ENCODE peak calls at places on chromosomes 2 and 18, in four cellular contexts. One of them, this sample, is unnamed.

GRCh38 chr2:237542001-237542704 is 24.2 kb upstream of the PRLH start:
- DNase-seq in GM23338: peak; percentile 28
- DNase-seq in activated naive CD4-positive, alpha-beta T cell treated with anti-CD3 and anti-CD28 coated beads, Interleukin-2, amount 10 ng/mL, durations not matched to agents 7 days and 5 days: no peak
- DNase-seq in stimulated activated CD4-positive, alpha-beta T cell treated with anti-CD3 and anti-CD28 coated beads, Interleukin-1b, Interleukin-23, amount 100 ng/mL, for 1 hour: no peak
- DNase-seq in this sample: no peak

GRCh38 chr18:60466671-60467070 is 94.1 kb upstream of the MC4R start:
- DNase-seq in activated naive CD4-positive, alpha-beta T cell treated with anti-CD3 and anti-CD28 coated beads, Interleukin-2, amount 10 ng/mL, durations not matched to agents 7 days and 5 days: no peak
- DNase-seq in stimulated activated CD4-positive, alpha-beta T cell treated with anti-CD3 and anti-CD28 coated beads, Interleukin-1b, Interleukin-23, amount 100 ng/mL, for 1 hour: no peak
- DNase-seq in GM23338: no peak
- DNase-seq in this sample: no peak

GRCh38 chr2:236944561-236944960 is 141.1 kb upstream of the COPS8 start:
- DNase-seq in stimulated activated CD4-positive, alpha-beta T cell treated with anti-CD3 and anti-CD28 coated beads, Interleukin-1b, Interleukin-23, amount 100 ng/mL, for 1 hour: no peak
- DNase-seq in GM23338: no peak
- DNase-seq in activated naive CD4-positive, alpha-beta T cell treated with anti-CD3 and anti-CD28 coated beads, Interleukin-2, amount 10 ng/mL, durations not matched to agents 7 days and 5 days: no peak
- DNase-seq in this sample: no peak

GRCh38 chr2:188235364-188235763 is 56.3 kb upstream of the GULP1 start:
- DNase-seq in stimulated activated CD4-positive, alpha-beta T cell treated with anti-CD3 and anti-CD28 coated beads, Interleukin-1b, Interleukin-23, amount 100 ng/mL, for 1 hour: no peak
- DNase-seq in activated naive CD4-positive, alpha-beta T cell treated with anti-CD3 and anti-CD28 coated beads, Interleukin-2, amount 10 ng/mL, durations not matched to agents 7 days and 5 days: no peak
- DNase-seq in GM23338: no peak
- DNase-seq in this sample: peak; percentile 60

GRCh38 chr2:55781542-55781941 is 87.9 kb upstream of the PNPT1 start:
- DNase-seq in stimulated activated CD4-positive, alpha-beta T cell treated with anti-CD3 and anti-CD28 coated beads, Interleukin-1b, Interleukin-23, amount 100 ng/mL, for 1 hour: no peak
- DNase-seq in GM23338: no peak
- DNase-seq in activated naive CD4-positive, alpha-beta T cell treated with anti-CD3 and anti-CD28 coated beads, Interleukin-2, amount 10 ng/mL, durations not matched to agents 7 days and 5 days: no peak
- DNase-seq in this sample: no peak

GRCh38 chr2:8620611-8621382 is 61.1 kb upstream of the ID2 start:
- DNase-seq in stimulated activated CD4-positive, alpha-beta T cell treated with anti-CD3 and anti-CD28 coated beads, Interleukin-1b, Interleukin-23, amount 100 ng/mL, for 1 hour: no peak
- DNase-seq in activated naive CD4-positive, alpha-beta T cell treated with anti-CD3 and anti-CD28 coated beads, Interleukin-2, amount 10 ng/mL, durations not matched to agents 7 days and 5 days: no peak
- DNase-seq in GM23338: no peak
- DNase-seq in this sample: no peak

GRCh38 chr2:36459725-36460137 is 104.2 kb downstream of the CRIM1 start:
- DNase-seq in stimulated activated CD4-positive, alpha-beta T cell treated with anti-CD3 and anti-CD28 coated beads, Interleukin-1b, Interleukin-23, amount 100 ng/mL, for 1 hour: no peak
- DNase-seq in GM23338: peak; percentile 84
- DNase-seq in activated naive CD4-positive, alpha-beta T cell treated with anti-CD3 and anti-CD28 coated beads, Interleukin-2, amount 10 ng/mL, durations not matched to agents 7 days and 5 days: no peak
- DNase-seq in this sample: no peak

GRCh38 chr2:100264651-100265050 is 57.6 kb downstream of the LONRF2 start:
- DNase-seq in GM23338: no peak
- DNase-seq in stimulated activated CD4-positive, alpha-beta T cell treated with anti-CD3 and anti-CD28 coated beads, Interleukin-1b, Interleukin-23, amount 100 ng/mL, for 1 hour: no peak
- DNase-seq in activated naive CD4-positive, alpha-beta T cell treated with anti-CD3 and anti-CD28 coated beads, Interleukin-2, amount 10 ng/mL, durations not matched to agents 7 days and 5 days: peak; percentile 16
- DNase-seq in this sample: no peak

GRCh38 chr2:197958592-197958991 is 154.2 kb downstream of the PLCL1 start:
- DNase-seq in stimulated activated CD4-positive, alpha-beta T cell treated with anti-CD3 and anti-CD28 coated beads, Interleukin-1b, Interleukin-23, amount 100 ng/mL, for 1 hour: no peak
- DNase-seq in activated naive CD4-positive, alpha-beta T cell treated with anti-CD3 and anti-CD28 coated beads, Interleukin-2, amount 10 ng/mL, durations not matched to agents 7 days and 5 days: no peak
- DNase-seq in GM23338: no peak
- DNase-seq in this sample: no peak

GRCh38 chr2:217289153-217289908 is 429.5 kb upstream of the TNP1 start:
- DNase-seq in GM23338: peak; percentile 63
- DNase-seq in stimulated activated CD4-positive, alpha-beta T cell treated with anti-CD3 and anti-CD28 coated beads, Interleukin-1b, Interleukin-23, amount 100 ng/mL, for 1 hour: no peak
- DNase-seq in activated naive CD4-positive, alpha-beta T cell treated with anti-CD3 and anti-CD28 coated beads, Interleukin-2, amount 10 ng/mL, durations not matched to agents 7 days and 5 days: no peak
- DNase-seq in this sample: no peak

GRCh38 chr2:120436885-120437603 is 91.1 kb downstream of the INHBB start:
- DNase-seq in stimulated activated CD4-positive, alpha-beta T cell treated with anti-CD3 and anti-CD28 coated beads, Interleukin-1b, Interleukin-23, amount 100 ng/mL, for 1 hour: no peak
- DNase-seq in GM23338: peak; percentile 92
- DNase-seq in activated naive CD4-positive, alpha-beta T cell treated with anti-CD3 and anti-CD28 coated beads, Interleukin-2, amount 10 ng/mL, durations not matched to agents 7 days and 5 days: peak; percentile 49
- DNase-seq in this sample: peak; percentile 46

GRCh38 chr2:64391459-64391858 is 62.5 kb upstream of the LGALSL start:
- DNase-seq in activated naive CD4-positive, alpha-beta T cell treated with anti-CD3 and anti-CD28 coated beads, Interleukin-2, amount 10 ng/mL, durations not matched to agents 7 days and 5 days: no peak
- DNase-seq in GM23338: no peak
- DNase-seq in stimulated activated CD4-positive, alpha-beta T cell treated with anti-CD3 and anti-CD28 coated beads, Interleukin-1b, Interleukin-23, amount 100 ng/mL, for 1 hour: no peak
- DNase-seq in this sample: no peak

GRCh38 chr2:215439980-215440512 is 4.2 kb upstream of the FN1 start:
- DNase-seq in stimulated activated CD4-positive, alpha-beta T cell treated with anti-CD3 and anti-CD28 coated beads, Interleukin-1b, Interleukin-23, amount 100 ng/mL, for 1 hour: no peak
- DNase-seq in activated naive CD4-positive, alpha-beta T cell treated with anti-CD3 and anti-CD28 coated beads, Interleukin-2, amount 10 ng/mL, durations not matched to agents 7 days and 5 days: no peak
- DNase-seq in GM23338: no peak
- DNase-seq in this sample: no peak

GRCh38 chr18:21991081-21991534 is 178.3 kb upstream of the GATA6 start:
- DNase-seq in GM23338: peak; percentile 57
- DNase-seq in activated naive CD4-positive, alpha-beta T cell treated with anti-CD3 and anti-CD28 coated beads, Interleukin-2, amount 10 ng/mL, durations not matched to agents 7 days and 5 days: no peak
- DNase-seq in stimulated activated CD4-positive, alpha-beta T cell treated with anti-CD3 and anti-CD28 coated beads, Interleukin-1b, Interleukin-23, amount 100 ng/mL, for 1 hour: no peak
- DNase-seq in this sample: no peak

GRCh38 chr2:10232096-10232815 is 70.4 kb upstream of the HPCAL1 start:
- DNase-seq in GM23338: no peak
- DNase-seq in activated naive CD4-positive, alpha-beta T cell treated with anti-CD3 and anti-CD28 coated beads, Interleukin-2, amount 10 ng/mL, durations not matched to agents 7 days and 5 days: no peak
- DNase-seq in stimulated activated CD4-positive, alpha-beta T cell treated with anti-CD3 and anti-CD28 coated beads, Interleukin-1b, Interleukin-23, amount 100 ng/mL, for 1 hour: no peak
- DNase-seq in this sample: no peak

GRCh38 chr18:58315739-58316215 is 271.8 kb downstream of the NEDD4L start:
- DNase-seq in stimulated activated CD4-positive, alpha-beta T cell treated with anti-CD3 and anti-CD28 coated beads, Interleukin-1b, Interleukin-23, amount 100 ng/mL, for 1 hour: no peak
- DNase-seq in GM23338: no peak
- DNase-seq in activated naive CD4-positive, alpha-beta T cell treated with anti-CD3 and anti-CD28 coated beads, Interleukin-2, amount 10 ng/mL, durations not matched to agents 7 days and 5 days: peak; percentile 24
- DNase-seq in this sample: no peak

GRCh38 chr2:55408946-55409868 is 10.4 kb downstream of the CCDC88A start:
- DNase-seq in GM23338: peak; percentile 24
- DNase-seq in activated naive CD4-positive, alpha-beta T cell treated with anti-CD3 and anti-CD28 coated beads, Interleukin-2, amount 10 ng/mL, durations not matched to agents 7 days and 5 days: no peak
- DNase-seq in stimulated activated CD4-positive, alpha-beta T cell treated with anti-CD3 and anti-CD28 coated beads, Interleukin-1b, Interleukin-23, amount 100 ng/mL, for 1 hour: no peak
- DNase-seq in this sample: no peak

GRCh38 chr2:41998789-41999470 is 48.9 kb upstream of the PKDCC start:
- DNase-seq in activated naive CD4-positive, alpha-beta T cell treated with anti-CD3 and anti-CD28 coated beads, Interleukin-2, amount 10 ng/mL, durations not matched to agents 7 days and 5 days: no peak
- DNase-seq in stimulated activated CD4-positive, alpha-beta T cell treated with anti-CD3 and anti-CD28 coated beads, Interleukin-1b, Interleukin-23, amount 100 ng/mL, for 1 hour: no peak
- DNase-seq in GM23338: no peak
- DNase-seq in this sample: no peak

GRCh38 chr2:176582990-176583481 is 313.8 kb downstream of the MTX2 start:
- DNase-seq in stimulated activated CD4-positive, alpha-beta T cell treated with anti-CD3 and anti-CD28 coated beads, Interleukin-1b, Interleukin-23, amount 100 ng/mL, for 1 hour: no peak
- DNase-seq in GM23338: no peak
- DNase-seq in activated naive CD4-positive, alpha-beta T cell treated with anti-CD3 and anti-CD28 coated beads, Interleukin-2, amount 10 ng/mL, durations not matched to agents 7 days and 5 days: no peak
- DNase-seq in this sample: no peak

GRCh38 chr2:96121414-96121813 is 5.0 kb upstream of the ADRA2B start:
- DNase-seq in stimulated activated CD4-positive, alpha-beta T cell treated with anti-CD3 and anti-CD28 coated beads, Interleukin-1b, Interleukin-23, amount 100 ng/mL, for 1 hour: no peak
- DNase-seq in activated naive CD4-positive, alpha-beta T cell treated with anti-CD3 and anti-CD28 coated beads, Interleukin-2, amount 10 ng/mL, durations not matched to agents 7 days and 5 days: no peak
- DNase-seq in GM23338: no peak
- DNase-seq in this sample: no peak

GRCh38 chr2:40127890-40128548 is 323.9 kb downstream of the SLC8A1 start:
- DNase-seq in activated naive CD4-positive, alpha-beta T cell treated with anti-CD3 and anti-CD28 coated beads, Interleukin-2, amount 10 ng/mL, durations not matched to agents 7 days and 5 days: no peak
- DNase-seq in GM23338: no peak
- DNase-seq in stimulated activated CD4-positive, alpha-beta T cell treated with anti-CD3 and anti-CD28 coated beads, Interleukin-1b, Interleukin-23, amount 100 ng/mL, for 1 hour: no peak
- DNase-seq in this sample: no peak

GRCh38 chr2:158544998-158545397 is 88.2 kb downstream of the PKP4 start:
- DNase-seq in stimulated activated CD4-positive, alpha-beta T cell treated with anti-CD3 and anti-CD28 coated beads, Interleukin-1b, Interleukin-23, amount 100 ng/mL, for 1 hour: no peak
- DNase-seq in GM23338: no peak
- DNase-seq in activated naive CD4-positive, alpha-beta T cell treated with anti-CD3 and anti-CD28 coated beads, Interleukin-2, amount 10 ng/mL, durations not matched to agents 7 days and 5 days: no peak
- DNase-seq in this sample: no peak

GRCh38 chr18:26159353-26159752 is 25.7 kb downstream of the PSMA8 start:
- DNase-seq in activated naive CD4-positive, alpha-beta T cell treated with anti-CD3 and anti-CD28 coated beads, Interleukin-2, amount 10 ng/mL, durations not matched to agents 7 days and 5 days: no peak
- DNase-seq in GM23338: peak; percentile 4
- DNase-seq in stimulated activated CD4-positive, alpha-beta T cell treated with anti-CD3 and anti-CD28 coated beads, Interleukin-1b, Interleukin-23, amount 100 ng/mL, for 1 hour: no peak
- DNase-seq in this sample: no peak

GRCh38 chr2:120893874-120894584 is 158.4 kb downstream of the GLI2 start:
- DNase-seq in activated naive CD4-positive, alpha-beta T cell treated with anti-CD3 and anti-CD28 coated beads, Interleukin-2, amount 10 ng/mL, durations not matched to agents 7 days and 5 days: no peak
- DNase-seq in GM23338: peak; percentile 77
- DNase-seq in stimulated activated CD4-positive, alpha-beta T cell treated with anti-CD3 and anti-CD28 coated beads, Interleukin-1b, Interleukin-23, amount 100 ng/mL, for 1 hour: no peak
- DNase-seq in this sample: no peak

GRCh38 chr2:158130832-158131473 is 29.3 kb downstream of the UPP2 start:
- DNase-seq in GM23338: no peak
- DNase-seq in activated naive CD4-positive, alpha-beta T cell treated with anti-CD3 and anti-CD28 coated beads, Interleukin-2, amount 10 ng/mL, durations not matched to agents 7 days and 5 days: no peak
- DNase-seq in stimulated activated CD4-positive, alpha-beta T cell treated with anti-CD3 and anti-CD28 coated beads, Interleukin-1b, Interleukin-23, amount 100 ng/mL, for 1 hour: no peak
- DNase-seq in this sample: no peak

GRCh38 chr2:144154205-144154604 is 365.7 kb downstream of the ZEB2 start:
- DNase-seq in stimulated activated CD4-positive, alpha-beta T cell treated with anti-CD3 and anti-CD28 coated beads, Interleukin-1b, Interleukin-23, amount 100 ng/mL, for 1 hour: no peak
- DNase-seq in activated naive CD4-positive, alpha-beta T cell treated with anti-CD3 and anti-CD28 coated beads, Interleukin-2, amount 10 ng/mL, durations not matched to agents 7 days and 5 days: no peak
- DNase-seq in GM23338: no peak
- DNase-seq in this sample: no peak

GRCh38 chr2:3480352-3481010 is 38.9 kb downstream of the ADI1 start:
- DNase-seq in GM23338: no peak
- DNase-seq in stimulated activated CD4-positive, alpha-beta T cell treated with anti-CD3 and anti-CD28 coated beads, Interleukin-1b, Interleukin-23, amount 100 ng/mL, for 1 hour: no peak
- DNase-seq in activated naive CD4-positive, alpha-beta T cell treated with anti-CD3 and anti-CD28 coated beads, Interleukin-2, amount 10 ng/mL, durations not matched to agents 7 days and 5 days: no peak
- DNase-seq in this sample: no peak

GRCh38 chr2:134392689-134393476 is 139.0 kb downstream of the MGAT5 start:
- DNase-seq in GM23338: peak; percentile 24
- DNase-seq in stimulated activated CD4-positive, alpha-beta T cell treated with anti-CD3 and anti-CD28 coated beads, Interleukin-1b, Interleukin-23, amount 100 ng/mL, for 1 hour: no peak
- DNase-seq in activated naive CD4-positive, alpha-beta T cell treated with anti-CD3 and anti-CD28 coated beads, Interleukin-2, amount 10 ng/mL, durations not matched to agents 7 days and 5 days: no peak
- DNase-seq in this sample: no peak

GRCh38 chr18:77749189-77749588 is 499.5 kb downstream of the GALR1 start:
- DNase-seq in GM23338: peak; percentile 62
- DNase-seq in activated naive CD4-positive, alpha-beta T cell treated with anti-CD3 and anti-CD28 coated beads, Interleukin-2, amount 10 ng/mL, durations not matched to agents 7 days and 5 days: no peak
- DNase-seq in stimulated activated CD4-positive, alpha-beta T cell treated with anti-CD3 and anti-CD28 coated beads, Interleukin-1b, Interleukin-23, amount 100 ng/mL, for 1 hour: no peak
- DNase-seq in this sample: no peak

GRCh38 chr18:23779696-23780303 is 90.5 kb downstream of the LAMA3 start:
- DNase-seq in GM23338: peak; percentile 35
- DNase-seq in activated naive CD4-positive, alpha-beta T cell treated with anti-CD3 and anti-CD28 coated beads, Interleukin-2, amount 10 ng/mL, durations not matched to agents 7 days and 5 days: no peak
- DNase-seq in stimulated activated CD4-positive, alpha-beta T cell treated with anti-CD3 and anti-CD28 coated beads, Interleukin-1b, Interleukin-23, amount 100 ng/mL, for 1 hour: no peak
- DNase-seq in this sample: no peak

GRCh38 chr2:3529316-3530025 is 10.1 kb upstream of the ADI1 start:
- DNase-seq in stimulated activated CD4-positive, alpha-beta T cell treated with anti-CD3 and anti-CD28 coated beads, Interleukin-1b, Interleukin-23, amount 100 ng/mL, for 1 hour: no peak
- DNase-seq in activated naive CD4-positive, alpha-beta T cell treated with anti-CD3 and anti-CD28 coated beads, Interleukin-2, amount 10 ng/mL, durations not matched to agents 7 days and 5 days: no peak
- DNase-seq in GM23338: no peak
- DNase-seq in this sample: no peak

GRCh38 chr2:163207706-163208370 is 369.3 kb upstream of the KCNH7 start:
- DNase-seq in stimulated activated CD4-positive, alpha-beta T cell treated with anti-CD3 and anti-CD28 coated beads, Interleukin-1b, Interleukin-23, amount 100 ng/mL, for 1 hour: no peak
- DNase-seq in activated naive CD4-positive, alpha-beta T cell treated with anti-CD3 and anti-CD28 coated beads, Interleukin-2, amount 10 ng/mL, durations not matched to agents 7 days and 5 days: no peak
- DNase-seq in GM23338: no peak
- DNase-seq in this sample: no peak

GRCh38 chr18:61992285-61992684 is 99.5 kb upstream of the RNF152 start:
- DNase-seq in activated naive CD4-positive, alpha-beta T cell treated with anti-CD3 and anti-CD28 coated beads, Interleukin-2, amount 10 ng/mL, durations not matched to agents 7 days and 5 days: no peak
- DNase-seq in stimulated activated CD4-positive, alpha-beta T cell treated with anti-CD3 and anti-CD28 coated beads, Interleukin-1b, Interleukin-23, amount 100 ng/mL, for 1 hour: no peak
- DNase-seq in GM23338: no peak
- DNase-seq in this sample: no peak

GRCh38 chr18:8262221-8262620 is 347.0 kb upstream of the RAB12 start:
- DNase-seq in stimulated activated CD4-positive, alpha-beta T cell treated with anti-CD3 and anti-CD28 coated beads, Interleukin-1b, Interleukin-23, amount 100 ng/mL, for 1 hour: no peak
- DNase-seq in activated naive CD4-positive, alpha-beta T cell treated with anti-CD3 and anti-CD28 coated beads, Interleukin-2, amount 10 ng/mL, durations not matched to agents 7 days and 5 days: no peak
- DNase-seq in GM23338: no peak
- DNase-seq in this sample: no peak

GRCh38 chr18:34707670-34708069 is 2.4 kb upstream of the DTNA start:
- DNase-seq in activated naive CD4-positive, alpha-beta T cell treated with anti-CD3 and anti-CD28 coated beads, Interleukin-2, amount 10 ng/mL, durations not matched to agents 7 days and 5 days: no peak
- DNase-seq in GM23338: peak; percentile 33
- DNase-seq in stimulated activated CD4-positive, alpha-beta T cell treated with anti-CD3 and anti-CD28 coated beads, Interleukin-1b, Interleukin-23, amount 100 ng/mL, for 1 hour: no peak
- DNase-seq in this sample: no peak

GRCh38 chr2:468631-469310 is 180.9 kb upstream of the ALKAL2 start:
- DNase-seq in stimulated activated CD4-positive, alpha-beta T cell treated with anti-CD3 and anti-CD28 coated beads, Interleukin-1b, Interleukin-23, amount 100 ng/mL, for 1 hour: no peak
- DNase-seq in activated naive CD4-positive, alpha-beta T cell treated with anti-CD3 and anti-CD28 coated beads, Interleukin-2, amount 10 ng/mL, durations not matched to agents 7 days and 5 days: no peak
- DNase-seq in GM23338: peak; percentile 70
- DNase-seq in this sample: no peak

GRCh38 chr2:108912629-108912902 is 76.5 kb downstream of the EDAR start:
- DNase-seq in GM23338: no peak
- DNase-seq in activated naive CD4-positive, alpha-beta T cell treated with anti-CD3 and anti-CD28 coated beads, Interleukin-2, amount 10 ng/mL, durations not matched to agents 7 days and 5 days: no peak
- DNase-seq in stimulated activated CD4-positive, alpha-beta T cell treated with anti-CD3 and anti-CD28 coated beads, Interleukin-1b, Interleukin-23, amount 100 ng/mL, for 1 hour: no peak
- DNase-seq in this sample: no peak

GRCh38 chr2:45168731-45169338 is 159.6 kb upstream of the SIX2 start:
- DNase-seq in stimulated activated CD4-positive, alpha-beta T cell treated with anti-CD3 and anti-CD28 coated beads, Interleukin-1b, Interleukin-23, amount 100 ng/mL, for 1 hour: no peak
- DNase-seq in GM23338: peak; percentile 55
- DNase-seq in activated naive CD4-positive, alpha-beta T cell treated with anti-CD3 and anti-CD28 coated beads, Interleukin-2, amount 10 ng/mL, durations not matched to agents 7 days and 5 days: no peak
- DNase-seq in this sample: no peak

GRCh38 chr2:64457518-64457917 is 3.6 kb downstream of the LGALSL start:
- DNase-seq in GM23338: no peak
- DNase-seq in activated naive CD4-positive, alpha-beta T cell treated with anti-CD3 and anti-CD28 coated beads, Interleukin-2, amount 10 ng/mL, durations not matched to agents 7 days and 5 days: no peak
- DNase-seq in stimulated activated CD4-positive, alpha-beta T cell treated with anti-CD3 and anti-CD28 coated beads, Interleukin-1b, Interleukin-23, amount 100 ng/mL, for 1 hour: no peak
- DNase-seq in this sample: no peak

This sample was measured in GM12865.